ENCODE peak calls at places on chromosomes 16 and 17, in six cellular contexts. R is fibroblast of lung; F is AG04450; B is ACHN; T is stimulated activated CD4-positive, alpha-beta T cell treated with anti-CD3 and anti-CD28 coated beads, TNF-alpha, amount 100 ng/mL, for 48 hours; I is fibroblast of pulmonary artery. E is an unnamed sample.

GRCh38 chr17:18187816-18188761 is 4.5 kb downstream of the ALKBH5 start:
- DNase-seq in R (peak), F (no peak), B (peak), T (no peak), I (peak), E (no peak)

GRCh38 chr16:746637-747036 is 5.8 kb upstream of the CIAO3 start:
- DNase-seq in R (no peak), F (no peak), B (no peak), T (no peak), I (no peak), E (no peak)

GRCh38 chr17:50621562-50621961 is 13.1 kb upstream of the ABCC3 start:
- DNase-seq in R (no peak), F (no peak), B (no peak), T (no peak), I (peak), E (no peak)

GRCh38 chr16:21159281-21159951 is 942 bp downstream of the LDAF1 start:
- DNase-seq in R (peak), F (no peak), B (peak), T (no peak), I (no peak), E (peak)

GRCh38 chr17:45750779-45751440 is 33.2 kb upstream of the CRHR1 start:
- DNase-seq in R (no peak), F (no peak), B (no peak), T (no peak), I (no peak), E (no peak)

GRCh38 chr16:4426021-4426684 is 485 bp downstream of the DNAJA3 start:
- DNase-seq in R (no peak), F (no peak), B (peak), T (no peak), I (no peak), E (no peak)

GRCh38 chr17:30084773-30085172 is 31.8 kb upstream of the NSRP1 start:
- DNase-seq in R (no peak), F (no peak), B (no peak), T (no peak), I (no peak), E (no peak)

GRCh38 chr16:85421338-85422123 is 191.6 kb upstream of the GSE1 start:
- DNase-seq in R (no peak), F (no peak), B (no peak), T (no peak), I (no peak), E (no peak)

GRCh38 chr16:2535644-2536021 is 2.2 kb upstream of the PDPK1 start:
- DNase-seq in R (peak), F (peak), B (no peak), T (no peak), I (peak), E (no peak)

GRCh38 chr16:67268136-67268579 is 11.2 kb upstream of the PLEKHG4 start:
- DNase-seq in R (peak), F (peak), B (peak), T (no peak), I (peak), E (no peak)

GRCh38 chr17:4747847-4748246 is 8.1 kb upstream of the CXCL16 start:
- DNase-seq in R (no peak), F (no peak), B (no peak), T (no peak), I (peak), E (no peak)

GRCh38 chr17:57604771-57605733 is 140.0 kb downstream of the CCDC182 start:
- DNase-seq in R (peak), F (peak), B (no peak), T (no peak), I (peak), E (peak)

E was measured in ureter.